ENCODE peak calls at places on chromosome 14, in six cellular contexts. C, H, Q, X, D and T are unnamed samples.

GRCh38 chr14:53539489-53540126 is 386.5 kb upstream of the DDHD1 start:
- DNase-seq in H (peak), C (peak), D (peak), X (peak), Q (peak), T (peak)

GRCh38 chr14:69208665-69209064 is 17.4 kb downstream of the EXD2 start:
- DNase-seq in D (no peak), H (no peak), Q (no peak), C (no peak), X (no peak), T (no peak)

GRCh38 chr14:61948376-61948775 is 186.2 kb downstream of the SNAPC1 start:
- DNase-seq in X (no peak), C (no peak), Q (no peak), H (no peak), D (no peak), T (no peak)

GRCh38 chr14:74505831-74506230 is 12.3 kb downstream of the ISCA2 start:
- DNase-seq in X (no peak), H (no peak), C (no peak), D (no peak), Q (no peak), T (no peak)

GRCh38 chr14:65414961-65415589 is 2.5 kb downstream of the FUT8 start:
- DNase-seq in X (peak), D (peak), H (no peak), Q (peak), C (peak), T (peak)

GRCh38 chr14:66043921-66044320 is 442.2 kb upstream of the CCDC196 start:
- DNase-seq in C (peak), D (no peak), Q (no peak), H (no peak), X (no peak), T (no peak)

GRCh38 chr14:53865716-53866115 is 90.9 kb downstream of the BMP4 start:
- DNase-seq in D (no peak), Q (no peak), C (no peak), X (no peak), H (no peak), T (no peak)

GRCh38 chr14:71361335-71361734 is 454.1 kb downstream of the PCNX1 start:
- DNase-seq in H (no peak), Q (no peak), X (peak), D (no peak), C (peak), T (no peak)

GRCh38 chr14:77014004-77014604 is 14.4 kb downstream of the IRF2BPL start:
- DNase-seq in H (no peak), C (no peak), X (no peak), Q (peak), D (peak), T (peak)

GRCh38 chr14:31024577-31025334 is 693 bp upstream of the AP4S1 start:
- DNase-seq in H (no peak), X (peak), Q (no peak), D (no peak), C (peak), T (no peak)

GRCh38 chr14:97077253-97077653 is 280.1 kb downstream of the VRK1 start:
- DNase-seq in D (no peak), C (peak), H (peak), Q (peak), X (peak), T (peak)

GRCh38 chr14:95296595-95297365 is 22.9 kb downstream of the CLMN start:
- DNase-seq in C (no peak), D (no peak), X (no peak), H (no peak), Q (no peak), T (no peak)

GRCh38 chr14:83071888-83072501 is 1538.3 kb upstream of the SEL1L start:
- DNase-seq in X (peak), H (no peak), D (peak), Q (peak), C (peak), T (peak)

GRCh38 chr14:106879241-106879640 is 1352.9 kb downstream of the TMEM121 start:
- DNase-seq in D (peak), X (peak), Q (no peak), C (peak), H (peak), T (no peak)

GRCh38 chr14:37172024-37172869 is at the start of gene SLC25A21:
- DNase-seq in X (peak), H (peak), D (peak), C (peak), Q (peak), T (peak)

GRCh38 chr14:77032483-77032853 is 4.0 kb upstream of the IRF2BPL start:
- DNase-seq in C (no peak), H (no peak), D (peak), Q (no peak), X (no peak), T (no peak)

GRCh38 chr14:78010688-78011087 is 159.5 kb upstream of the NRXN3 start:
- DNase-seq in C (peak), Q (no peak), D (no peak), H (no peak), X (peak), T (no peak)

GRCh38 chr14:68625366-68626090 is 167.3 kb downstream of the ZFP36L1 start:
- DNase-seq in C (no peak), X (no peak), H (no peak), D (no peak), Q (no peak), T (no peak)

GRCh38 chr14:37422748-37423147 is 172.3 kb downstream of the FOXA1 start:
- DNase-seq in X (no peak), H (no peak), C (no peak), D (no peak), Q (no peak), T (no peak)

GRCh38 chr14:53955671-53956426 is 776 bp downstream of the BMP4 start:
- DNase-seq in Q (peak), H (no peak), X (no peak), D (peak), C (peak), T (peak)

GRCh38 chr14:89630096-89630829 is 213.2 kb upstream of the FOXN3 start:
- DNase-seq in H (no peak), D (no peak), Q (no peak), X (no peak), C (peak), T (no peak)

GRCh38 chr14:76742961-76743360 is 18.3 kb upstream of the VASH1 start:
- DNase-seq in X (peak), D (no peak), H (no peak), Q (no peak), C (no peak), T (no peak)

DNA sequence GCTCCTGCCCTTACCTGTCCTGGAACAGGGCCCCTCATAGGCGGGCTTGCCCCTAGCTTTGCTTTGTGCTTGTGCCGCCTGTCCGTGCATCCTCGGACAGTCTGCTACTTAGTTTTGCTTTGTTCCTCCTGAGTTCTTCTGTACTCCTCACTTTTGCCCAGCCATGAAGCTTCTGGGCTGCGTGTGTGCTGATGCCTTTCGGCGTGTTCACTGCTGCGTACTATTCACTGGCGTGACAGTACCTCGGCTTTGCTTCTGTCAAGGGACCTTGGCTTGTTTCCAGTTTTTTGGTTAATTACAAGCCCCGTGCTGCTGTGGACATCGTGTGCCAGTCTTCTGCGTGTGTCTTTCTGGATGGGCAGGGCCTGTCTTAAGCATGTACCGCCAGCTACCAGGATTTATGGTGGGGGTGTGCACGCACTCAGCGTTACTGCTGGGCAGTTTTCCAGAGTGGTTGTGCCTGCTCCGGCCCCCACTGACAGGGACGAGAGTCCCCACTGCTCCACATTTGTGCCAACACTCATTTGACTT is 2.5 kb downstream of the PACS2 start:
- DNase-seq in Q (no peak), D (no peak), X (no peak), C (peak), H (no peak), T (no peak)
- TF ChIP-seq EZH2 in Q (no peak), D (no peak), X (no peak), C (no peak), H (no peak), T (no peak)

GRCh38 chr14:72978856-72979255 is 48.0 kb downstream of the ZFYVE1 start:
- DNase-seq in C (no peak), X (no peak), Q (no peak), H (no peak), D (no peak), T (no peak)

GRCh38 chr14:72986214-72986613 is 40.7 kb downstream of the ZFYVE1 start:
- DNase-seq in D (no peak), H (no peak), Q (no peak), C (no peak), X (no peak), T (no peak)

GRCh38 chr14:72982146-72982708 is 44.7 kb downstream of the ZFYVE1 start:
- DNase-seq in X (no peak), C (no peak), Q (no peak), H (no peak), D (no peak), T (no peak)

GRCh38 chr14:72975776-72976175 is 49.5 kb downstream of the DCAF4 start:
- DNase-seq in X (peak), Q (no peak), H (no peak), C (peak), D (peak), T (peak)

DNA sequence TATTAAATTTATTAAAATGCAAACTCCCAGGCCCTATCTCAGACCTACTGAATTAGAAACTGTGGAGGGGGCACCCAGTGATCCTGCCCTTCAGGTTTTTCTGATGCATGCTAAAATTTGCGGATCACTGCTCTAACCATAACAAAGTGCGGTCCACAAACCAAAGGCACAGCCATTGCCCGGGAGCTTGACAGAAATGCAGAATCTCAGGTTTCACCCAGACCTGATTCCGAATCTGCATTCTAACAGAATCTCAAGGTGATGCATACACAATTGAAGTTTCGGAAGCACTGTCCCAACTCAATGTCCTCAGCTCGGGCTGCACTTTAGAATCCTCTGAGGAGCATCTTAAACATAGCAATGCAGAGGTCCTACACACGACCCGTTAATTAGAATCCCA is 46.0 kb downstream of the ZFYVE1 start:
- DNase-seq in X (no peak), C (no peak), Q (no peak), D (peak), H (no peak), T (no peak)
- TF ChIP-seq EZH2phosphoT487 in X (no peak), C (no peak), Q (no peak), D (no peak), H (no peak), T (no peak)

GRCh38 chr14:23364604-23365352 is at the start of gene EFS:
- DNase-seq in H (no peak), C (peak), D (peak), X (no peak), Q (no peak), T (peak)

GRCh38 chr14:23365353-23366162 is 586 bp upstream of the EFS start:
- DNase-seq in Q (peak), D (peak), X (peak), C (peak), H (no peak), T (peak)

GRCh38 chr14:23370221-23370620 is 2.4 kb upstream of the IL25 start:
- DNase-seq in H (no peak), X (no peak), D (no peak), Q (no peak), C (peak), T (no peak)

GRCh38 chr14:23364164-23364571 is 804 bp downstream of the EFS start:
- DNase-seq in X (no peak), C (peak), Q (peak), H (no peak), D (peak), T (no peak)

DNA sequence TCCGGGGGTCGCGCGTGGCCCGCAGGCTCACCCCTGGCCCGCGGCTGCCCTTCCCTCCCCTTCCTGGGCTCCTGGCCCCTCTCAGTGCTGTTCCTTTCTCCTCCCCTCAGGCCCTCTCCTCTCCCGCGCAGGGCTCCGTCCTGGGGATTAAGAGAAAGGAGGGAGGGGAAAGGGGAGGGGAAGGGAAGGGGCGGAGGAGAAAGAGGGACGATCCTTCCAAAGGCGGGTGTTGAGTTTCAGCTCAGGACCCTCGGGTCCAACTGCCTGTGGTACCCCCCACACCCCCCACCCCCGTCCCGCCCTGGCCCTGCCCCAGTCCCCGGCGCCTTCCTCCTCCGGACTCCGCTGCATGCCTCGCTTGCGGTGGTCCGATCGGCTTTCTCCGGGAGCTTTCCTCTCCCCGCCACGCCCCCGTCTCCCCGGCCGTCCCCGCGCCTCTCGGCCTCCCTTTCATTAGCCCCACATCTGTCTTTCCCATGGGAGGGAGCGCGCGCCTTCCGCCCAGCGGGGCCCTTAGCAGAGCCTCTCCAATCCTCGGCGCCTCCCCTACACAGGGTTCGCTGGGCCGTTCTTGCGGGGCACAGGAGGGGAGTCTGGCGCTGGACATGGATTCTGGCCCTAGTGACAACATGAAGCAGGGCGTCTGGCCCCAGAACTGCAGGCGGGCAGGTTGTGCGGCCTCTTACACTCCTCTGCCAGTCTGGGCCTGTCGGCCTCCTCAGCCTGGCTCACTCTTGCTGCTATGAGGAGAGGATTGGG is 1.4 kb upstream of the EFS start:
- DNase-seq in C (peak), H (no peak), D (peak), Q (peak), X (no peak), T (peak)
- TF ChIP-seq EZH2 in C (no peak), H (no peak), D (no peak), Q (no peak), X (no peak), T (no peak)

GRCh38 chr14:24212924-24213865 is at the start of gene CHMP4A:
- DNase-seq in D (peak), Q (peak), H (peak), X (peak), C (peak), T (peak)
- TF ChIP-seq EZH2phosphoT487 in D (no peak), Q (no peak), H (no peak), X (no peak), C (no peak), T (no peak)

DNA sequence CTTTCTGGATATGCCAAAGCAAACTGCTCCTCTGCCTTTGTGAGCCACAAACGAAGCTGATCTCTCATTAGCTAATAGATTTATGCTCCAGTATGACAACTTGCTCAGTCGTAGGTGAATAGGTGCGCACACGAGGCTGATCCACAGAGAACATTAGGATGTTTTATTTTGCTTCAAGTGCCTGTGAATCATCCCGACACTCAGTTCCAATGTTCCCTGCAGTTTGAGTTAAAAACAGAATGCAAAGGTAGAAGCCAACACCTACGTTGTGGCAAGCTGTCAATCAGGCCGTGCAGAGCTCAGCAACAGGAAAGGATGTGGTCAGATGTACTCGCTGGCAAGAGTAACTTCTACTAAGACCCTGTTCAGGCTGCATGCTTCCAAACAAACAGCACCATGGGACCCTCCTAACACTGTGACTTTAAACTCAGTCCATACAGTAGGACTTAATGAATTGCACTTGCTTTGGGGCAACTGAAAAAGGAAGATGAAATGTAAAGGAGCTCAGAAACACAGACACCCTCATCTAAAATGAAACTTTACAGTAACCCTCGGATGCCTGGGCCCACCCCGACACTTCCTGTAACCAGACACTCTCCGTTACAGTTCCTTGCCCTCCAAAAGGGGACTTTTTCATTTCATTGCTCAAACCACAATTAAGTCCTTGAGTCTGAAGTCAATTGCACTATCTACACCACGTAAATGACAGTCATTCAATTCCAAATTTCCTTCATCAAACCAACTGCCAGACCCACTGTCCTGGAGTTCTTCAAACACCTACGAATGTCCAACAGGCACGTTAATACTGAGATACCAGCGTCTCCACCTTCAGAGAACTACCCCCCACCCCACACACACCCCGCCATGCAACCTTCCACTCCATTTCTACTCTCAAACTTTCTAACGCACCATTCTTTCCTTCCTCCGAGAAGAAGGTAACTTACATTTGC is 1.6 kb downstream of the CCDC88C start:
- DNase-seq in D (peak), Q (no peak), C (no peak), H (no peak), X (peak), T (no peak)
- TF ChIP-seq EZH2 in D (no peak), Q (no peak), C (no peak), H (no peak), X (no peak), T (no peak)

DNA sequence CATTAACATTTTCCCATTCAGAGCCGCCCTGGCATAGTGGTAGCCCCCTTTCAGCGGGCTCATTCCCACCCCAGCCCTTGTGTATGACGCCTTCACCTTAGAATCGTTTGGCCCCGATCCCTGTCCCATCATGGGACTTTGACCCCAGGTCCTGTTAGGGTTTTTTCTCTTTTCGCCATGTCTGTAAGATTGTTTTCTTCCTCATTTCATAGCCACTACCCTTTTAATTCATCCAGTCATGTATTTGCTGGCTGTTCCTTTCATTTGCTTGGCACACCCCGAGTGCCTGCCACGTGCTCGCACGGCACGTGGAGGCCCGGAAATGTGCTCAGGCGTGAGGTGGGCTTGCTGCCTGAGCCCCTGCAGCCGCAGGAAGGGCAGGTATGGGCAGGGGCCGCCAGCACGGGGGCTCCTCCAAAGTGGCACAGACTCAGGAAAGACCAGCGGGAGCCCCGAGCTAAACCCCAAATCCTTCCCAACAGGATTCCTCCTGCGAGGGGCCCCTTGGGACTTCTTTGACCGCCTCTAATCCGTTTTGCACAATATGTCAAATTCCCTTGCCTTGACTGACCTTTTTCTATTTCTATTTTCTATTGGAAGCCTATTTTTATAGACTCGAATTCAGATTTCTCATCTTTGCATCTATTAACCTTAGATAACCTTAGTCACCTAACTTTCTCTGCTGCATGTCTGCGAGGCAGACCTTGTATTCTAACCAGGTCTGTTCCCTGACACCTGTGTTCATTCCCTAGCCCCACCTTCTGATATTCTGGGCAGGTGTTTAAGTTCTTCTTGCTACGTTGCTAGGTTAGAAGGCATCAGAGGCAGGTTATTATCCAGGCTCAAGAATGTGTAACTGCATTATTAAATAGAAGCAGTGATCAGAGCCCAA is 114.8 kb downstream of the EML1 start:
- DNase-seq in Q (no peak), H (no peak), X (no peak), D (no peak), C (no peak), T (no peak)
- TF ChIP-seq EZH2phosphoT487 in Q (no peak), H (no peak), X (no peak), D (no peak), C (no peak), T (no peak)

DNA sequence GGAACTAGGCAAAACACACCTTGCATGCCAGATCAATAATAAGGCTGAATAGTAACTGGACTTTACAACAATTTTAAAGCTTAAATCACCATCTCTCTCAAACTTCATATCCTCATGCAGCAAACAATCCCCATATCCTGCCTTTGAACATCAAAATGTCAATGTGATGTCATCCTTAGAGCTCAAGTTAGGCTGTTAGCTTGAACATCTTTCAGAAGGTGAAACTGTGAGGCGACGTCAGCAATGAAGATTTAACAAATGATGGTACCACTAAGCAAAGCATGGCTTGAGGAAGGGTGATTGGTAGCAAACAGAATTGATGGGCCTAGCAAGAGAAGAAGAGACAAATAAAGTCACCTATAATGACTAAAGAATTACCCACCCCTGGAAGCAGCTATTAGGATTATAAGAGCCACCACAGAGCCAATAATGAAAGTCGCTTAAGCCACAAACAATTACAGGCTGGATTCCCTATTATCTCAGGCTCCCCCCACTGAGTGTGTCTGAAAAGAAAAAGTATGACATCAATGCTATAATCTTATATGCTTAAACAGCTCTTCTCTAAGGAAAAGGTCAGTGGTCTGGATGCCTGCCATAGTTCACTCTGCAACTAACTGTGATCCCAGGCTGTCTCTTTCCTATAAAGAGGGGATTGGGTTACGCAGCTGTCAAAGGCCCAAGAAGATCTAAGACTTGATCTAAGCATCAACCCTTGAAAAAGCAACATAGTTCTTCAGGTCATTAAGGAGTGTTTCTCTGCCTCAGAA is 18.2 kb downstream of the EGLN3 start:
- DNase-seq in X (peak), D (no peak), H (no peak), C (no peak), Q (no peak), T (peak)
- TF ChIP-seq EZH2 in X (no peak), D (no peak), H (no peak), C (no peak), Q (no peak), T (no peak)